ENCODE peak calls at places on chromosomes 16 and 17, in five cellular contexts. S is K562, I is HepG2, G is H1, A is GM12878. E is an unnamed sample. For H3K4me1, the result is how much of the 10 kb centered on the place peaks cover.

GRCh38 chr16:67459858-67460144 is 21.2 kb downstream of the ATP6V0D1 start:
- DNase-seq in S (no peak), I (no peak), G (no peak), A (no peak), E (no peak)

GRCh38 chr17:66791337-66791736 is 43.6 kb upstream of the CACNG5 start:
- DNase-seq in S (no peak), I (no peak), G (no peak), A (no peak), E (no peak)

GRCh38 chr17:38579934-38580333 is 25.8 kb downstream of the SRCIN1 start:
- DNase-seq in S (peak), I (peak), G (no peak), A (no peak), E (no peak)

GRCh38 chr16:3097266-3097665 is 1.8 kb downstream of the ZSCAN10 start:
- DNase-seq in S (no peak), I (no peak), G (no peak), A (no peak), E (no peak)

GRCh38 chr16:64440005-64440404 is 681.9 kb downstream of the CDH11 start:
- DNase-seq in S (no peak), I (no peak), G (no peak), A (no peak), E (no peak)

GRCh38 chr16:15509593-15510520 is 75.5 kb downstream of the BMERB1 start:
- DNase-seq in S (no peak), I (no peak), G (peak), A (no peak), E (no peak)

GRCh38 chr17:17321356-17322025 is 18.3 kb downstream of the NT5M start:
- DNase-seq in S (no peak), I (no peak), G (no peak), A (no peak), E (no peak)

GRCh38 chr17:7552621-7553051 is 3.8 kb downstream of the TNFSF12 start:
- DNase-seq in S (no peak), I (no peak), G (no peak), A (peak), E (no peak)

GRCh38 chr16:52613508-52613907 is 66.6 kb upstream of the TOX3 start:
- DNase-seq in S (no peak), I (no peak), G (no peak), A (no peak), E (no peak)

GRCh38 chr17:66386789-66387351 is 84.5 kb downstream of the PRKCA start:
- DNase-seq in S (no peak), I (peak), G (no peak), A (no peak), E (no peak)

GRCh38 chr16:84806256-84806889 is 13.4 kb upstream of the CRISPLD2 start:
- DNase-seq in S (peak), I (no peak), G (no peak), A (peak), E (no peak)

GRCh38 chr17:48052956-48053757 is 5.0 kb downstream of the NFE2L1 start:
- DNase-seq in S (peak), I (peak), G (no peak), A (no peak), E (no peak)

GRCh38 chr16:1614226-1615102 is 2.3 kb downstream of the CRAMP1 start:
- DNase-seq in S (peak), I (no peak), G (no peak), A (no peak), E (no peak)

GRCh38 chr16:89096768-89097527 is 3.3 kb downstream of the ACSF3 start:
- DNase-seq in S (no peak), I (no peak), G (no peak), A (no peak), E (no peak)

GRCh38 chr16:1372292-1372950 is 20.7 kb downstream of the GNPTG start:
- DNase-seq in S (no peak), I (no peak), G (no peak), A (no peak), E (no peak)

GRCh38 chr16:67177743-67178699 is 5.7 kb downstream of the MATCAP1 start:
- DNase-seq in S (peak), I (peak), G (peak), A (no peak), E (peak)

GRCh38 chr17:17664073-17664470 is 17.2 kb upstream of the RAI1 start:
- DNase-seq in S (no peak), I (no peak), G (no peak), A (no peak), E (no peak)

GRCh38 chr17:32894245-32894644 is 17.3 kb upstream of the MYO1D start:
- DNase-seq in S (peak), I (no peak), G (no peak), A (no peak), E (no peak)

GRCh38 chr17:6853764-6854442 is 22.4 kb upstream of the TEKT1 start:
- DNase-seq in S (no peak), I (peak), G (peak), A (no peak), E (peak)

GRCh38 chr17:44345497-44346026 is 460 bp downstream of the GRN start:
- DNase-seq in S (peak), I (peak), G (no peak), A (no peak), E (peak)

GRCh38 chr16:29877266-29877961 is 14.4 kb upstream of the CDIPT start:
- DNase-seq in S (peak), I (no peak), G (peak), A (peak), E (peak)

GRCh38 chr17:83008526-83008925 is 70.9 kb upstream of the METRNL start:
- DNase-seq in S (no peak), I (no peak), G (no peak), A (no peak), E (no peak)

GRCh38 chr16:69844441-69844840 is 82.3 kb downstream of the WWP2 start:
- DNase-seq in S (no peak), I (no peak), G (no peak), A (no peak), E (no peak)

GRCh38 chr17:31095239-31096105 is 695 bp downstream of the NF1 start:
- DNase-seq in S (peak), I (peak), G (peak), A (no peak), E (no peak)

GRCh38 chr17:78304549-78305037 is 55.3 kb downstream of the SOCS3 start:
- DNase-seq in S (no peak), I (no peak), G (no peak), A (no peak), E (no peak)

GRCh38 chr17:83046759-83047478 is 32.5 kb upstream of the METRNL start:
- DNase-seq in S (no peak), I (no peak), G (no peak), A (no peak), E (no peak)

GRCh38 chr16:29663020-29663828 is at the start of gene SPN:
- DNase-seq in S (peak), I (no peak), G (no peak), A (no peak), E (no peak)

GRCh38 chr17:46032909-46033308 is 33.9 kb downstream of the STH start:
- DNase-seq in S (no peak), I (no peak), G (no peak), A (no peak), E (no peak)

DNA sequence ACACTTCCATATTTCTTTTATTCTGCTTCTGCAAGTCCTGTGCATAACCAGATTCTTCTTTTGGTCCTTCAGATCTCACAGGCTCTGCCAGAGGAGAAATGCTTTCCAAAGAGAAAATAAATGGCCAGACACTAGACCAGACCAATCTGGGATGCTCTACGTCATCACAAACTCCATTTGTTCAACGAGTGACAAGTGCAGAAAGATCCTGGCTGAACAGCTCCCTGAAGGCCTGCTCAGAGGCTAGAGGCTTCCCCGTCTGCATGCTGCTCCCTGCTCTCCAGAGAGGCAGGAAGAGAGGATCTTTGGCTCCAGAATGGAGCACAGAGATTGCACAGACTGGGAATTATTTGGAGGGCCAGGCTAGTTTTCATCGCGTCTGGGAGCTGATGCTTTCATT is 232.7 kb downstream of the MAF start:
- DNase-seq in S (no peak), I (no peak), G (no peak), A (no peak), E (no peak)
- H3K4me1 ChIP-seq in S (under half), I (under half), G (under half), A (under half), E (under half)

GRCh38 chr17:42680331-42680808 is 1.3 kb downstream of the CCR10 start:
- DNase-seq in S (peak), I (no peak), G (no peak), A (no peak), E (no peak)
- TF ChIP-seq ATF3 in S (no peak), I (no peak), G (no peak), A (no peak), E (no peak)

DNA sequence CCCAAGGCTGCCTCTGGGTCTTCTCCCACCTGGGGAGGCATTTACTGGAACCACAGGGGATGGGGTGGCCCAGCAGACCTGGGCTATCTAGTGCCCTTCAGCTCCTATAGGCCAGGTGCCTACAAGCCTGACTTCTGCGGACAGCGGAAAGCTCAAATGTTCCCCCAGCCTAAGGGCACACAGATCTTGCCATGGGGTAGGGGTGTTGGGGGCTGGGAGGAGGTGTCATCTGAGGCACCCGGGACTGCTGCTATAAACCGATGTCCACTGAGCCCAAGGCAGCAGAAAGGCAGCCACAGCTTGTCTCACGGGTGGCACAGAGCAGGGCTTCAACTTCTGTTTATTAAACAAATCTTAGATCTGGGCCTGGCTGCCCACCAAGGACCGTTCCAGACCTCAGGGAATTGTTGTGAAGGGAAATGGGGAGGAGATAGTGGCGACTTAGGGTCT is 3.6 kb downstream of the MYO1C start:
- DNase-seq in S (no peak), I (no peak), G (no peak), A (no peak), E (no peak)
- H3K4me1 ChIP-seq in S (half or more), I (half or more), G (under half), A (under half), E (under half)

GRCh38 chr17:57902800-57903759 is 52.1 kb downstream of the CUEDC1 start:
- DNase-seq in S (no peak), I (peak), G (no peak), A (peak), E (peak)
- TF ChIP-seq ATF3 in S (no peak), I (peak), G (no peak), A (no peak), E (no peak)